ENCODE peak calls at places on chromosomes 7 and 10, in seven cellular contexts. U, L, E, M, K, F and G are unnamed samples.

GRCh38 chr10:10824611-10825148 is 193.0 kb upstream of the CELF2 start:
- DNase-seq in U (no peak), L (no peak), E (no peak), M (no peak), K (no peak), F (no peak), G (no peak)

GRCh38 chr10:70478191-70479160 is at the start of gene PALD1:
- DNase-seq in U (peak), L (peak), E (no peak), M (no peak), K (peak), F (peak), G (peak)

GRCh38 chr7:121795736-121796135 is 77.2 kb upstream of the PTPRZ1 start:
- DNase-seq in U (no peak), L (no peak), E (no peak), M (no peak), K (no peak), F (no peak), G (no peak)

GRCh38 chr7:100446040-100446439 is 9.7 kb upstream of the PPP1R35 start:
- DNase-seq in U (no peak), L (no peak), E (no peak), M (no peak), K (no peak), F (no peak), G (no peak)

GRCh38 chr7:27122075-27122910 is 8.3 kb downstream of the HOXA4 start:
- DNase-seq in U (no peak), L (no peak), E (no peak), M (peak), K (peak), F (no peak), G (no peak)

GRCh38 chr7:290554-291301 is 758 bp downstream of the FOXL3 start:
- DNase-seq in U (no peak), L (no peak), E (no peak), M (no peak), K (no peak), F (peak), G (no peak)

GRCh38 chr10:112565434-112566053 is 118.5 kb downstream of the VTI1A start:
- DNase-seq in U (peak), L (peak), E (no peak), M (peak), K (peak), F (peak), G (peak)

GRCh38 chr10:58641095-58641531 is 128.4 kb downstream of the BICC1 start:
- DNase-seq in U (peak), L (no peak), E (no peak), M (peak), K (no peak), F (peak), G (no peak)

GRCh38 chr7:79806161-79806734 is 328.4 kb upstream of the GNAI1 start:
- DNase-seq in U (peak), L (no peak), E (no peak), M (peak), K (no peak), F (no peak), G (no peak)

GRCh38 chr7:47937065-47937687 is 11.1 kb downstream of the PKD1L1 start:
- DNase-seq in U (no peak), L (no peak), E (peak), M (no peak), K (no peak), F (no peak), G (no peak)

GRCh38 chr10:85601526-85601925 is 765.1 kb downstream of the GRID1 start:
- DNase-seq in U (no peak), L (no peak), E (no peak), M (no peak), K (peak), F (no peak), G (no peak)

GRCh38 chr10:98664329-98665042 is 217.8 kb upstream of the HPS1 start:
- DNase-seq in U (peak), L (peak), E (peak), M (peak), K (peak), F (peak), G (no peak)

GRCh38 chr10:60280475-60280874 is 109.2 kb downstream of the ANK3 start:
- DNase-seq in U (no peak), L (no peak), E (no peak), M (no peak), K (no peak), F (no peak), G (no peak)

GRCh38 chr7:25456467-25457171 is 228.3 kb upstream of the NPVF start:
- DNase-seq in U (no peak), L (no peak), E (no peak), M (no peak), K (no peak), F (peak), G (no peak)

GRCh38 chr10:29957887-29958330 is 101.5 kb downstream of the JCAD start:
- DNase-seq in U (no peak), L (no peak), E (no peak), M (no peak), K (no peak), F (no peak), G (peak)

GRCh38 chr7:140672382-140673062 is at the start of gene ADCK2:
- DNase-seq in U (no peak), L (peak), E (no peak), M (no peak), K (no peak), F (peak), G (peak)

GRCh38 chr7:14688208-14688607 is 214.3 kb downstream of the DGKB start:
- DNase-seq in U (no peak), L (no peak), E (no peak), M (no peak), K (no peak), F (no peak), G (no peak)

GRCh38 chr7:33926535-33926934 is 21.2 kb downstream of the BMPER start:
- DNase-seq in U (no peak), L (no peak), E (no peak), M (no peak), K (no peak), F (no peak), G (no peak)

GRCh38 chr10:90967865-90968264 is 47.0 kb upstream of the ANKRD1 start:
- DNase-seq in U (no peak), L (no peak), E (no peak), M (peak), K (no peak), F (no peak), G (no peak)

GRCh38 chr10:90969148-90969547 is 48.3 kb upstream of the ANKRD1 start:
- DNase-seq in U (no peak), L (no peak), E (no peak), M (no peak), K (no peak), F (no peak), G (no peak)

GRCh38 chr10:90966146-90966545 is 45.3 kb upstream of the ANKRD1 start:
- DNase-seq in U (no peak), L (no peak), E (no peak), M (no peak), K (no peak), F (no peak), G (no peak)

GRCh38 chr10:90969947-90970673 is 49.2 kb upstream of the ANKRD1 start:
- DNase-seq in U (no peak), L (no peak), E (no peak), M (peak), K (peak), F (no peak), G (no peak)

DNA sequence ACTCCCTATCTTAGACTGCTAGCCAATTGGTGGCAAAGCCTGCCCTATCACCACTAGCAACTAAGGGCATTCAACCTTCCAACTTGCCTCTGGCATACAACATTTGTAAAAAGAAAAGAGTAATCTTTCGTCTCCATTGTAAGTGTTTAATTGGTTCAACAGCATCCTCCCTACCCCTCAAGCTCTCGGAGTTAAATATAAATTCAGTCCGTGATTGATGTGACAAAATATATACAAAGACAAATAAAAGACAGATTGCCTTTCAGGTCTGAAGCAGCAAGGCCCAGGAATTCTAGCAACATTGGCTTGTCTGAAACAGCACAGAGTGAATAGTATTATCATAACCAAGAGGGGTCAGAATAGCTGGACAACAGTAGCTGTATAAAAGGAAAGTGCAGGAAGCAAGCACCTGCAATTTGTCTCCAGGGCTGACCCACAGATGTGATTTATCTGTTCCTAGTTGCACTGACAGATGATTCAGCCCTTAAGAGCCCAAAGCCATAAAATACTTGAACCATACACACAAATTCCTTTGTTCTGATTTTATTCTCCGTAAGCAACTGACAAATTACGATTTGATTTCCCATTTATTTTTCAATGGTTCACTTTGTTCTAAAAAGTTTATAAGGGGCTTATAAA is 47.7 kb upstream of the ANKRD1 start:
- DNase-seq in U (no peak), L (no peak), E (no peak), M (no peak), K (no peak), F (peak), G (no peak)
- TF ChIP-seq JUND in U (no peak), L (no peak), E (no peak), M (no peak), K (no peak), F (peak), G (no peak)

DNA sequence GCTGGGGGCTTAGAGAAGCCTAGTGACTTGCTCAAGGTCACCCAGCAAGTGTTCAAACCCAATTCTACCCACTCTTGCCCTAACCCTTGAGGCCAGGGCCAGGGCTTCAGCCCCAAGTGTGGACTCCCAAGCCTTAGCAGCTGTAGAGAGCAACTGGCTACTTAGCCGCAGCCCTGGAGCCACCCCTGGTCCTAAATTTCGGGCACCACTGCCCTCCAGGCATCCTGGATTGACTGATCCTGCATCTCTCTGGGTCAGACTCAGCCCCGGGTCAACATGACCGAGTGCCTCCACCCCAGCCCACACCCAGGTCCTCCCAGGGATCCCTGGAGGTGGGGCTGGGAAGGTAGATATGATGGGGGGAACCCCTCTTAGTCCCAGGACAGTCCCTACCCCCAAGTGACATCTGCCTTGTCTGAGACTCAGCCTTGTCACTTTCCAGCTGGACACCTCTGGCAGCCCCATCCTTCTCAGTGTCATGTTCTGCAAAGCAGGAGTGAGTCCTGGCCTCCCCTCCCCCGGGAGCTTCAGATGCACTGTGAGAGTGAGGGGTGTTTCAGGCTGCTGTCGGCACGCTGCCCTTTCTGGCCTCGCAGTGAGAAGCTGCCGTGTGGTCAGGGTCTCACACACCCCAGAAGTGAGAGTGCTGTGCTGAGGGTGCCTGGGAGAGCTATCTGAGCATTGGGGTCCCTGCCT is 89.8 kb downstream of the ZMIZ1 start:
- DNase-seq in U (no peak), L (peak), E (no peak), M (no peak), K (no peak), F (peak), G (peak)
- TF ChIP-seq JUND in U (no peak), L (no peak), E (no peak), M (no peak), K (no peak), F (no peak), G (no peak)

GRCh38 chr10:69057951-69058297 is 30.0 kb upstream of the SRGN start:
- DNase-seq in U (no peak), L (peak), E (no peak), M (no peak), K (no peak), F (no peak), G (no peak)

GRCh38 chr10:69057261-69057950 is 30.5 kb upstream of the SRGN start:
- DNase-seq in U (no peak), L (no peak), E (no peak), M (peak), K (peak), F (no peak), G (no peak)

GRCh38 chr10:69064762-69065328 is 23.1 kb upstream of the SRGN start:
- DNase-seq in U (no peak), L (peak), E (no peak), M (no peak), K (no peak), F (no peak), G (no peak)

GRCh38 chr10:69060127-69060798 is 27.6 kb upstream of the SRGN start:
- DNase-seq in U (no peak), L (no peak), E (no peak), M (no peak), K (no peak), F (no peak), G (no peak)

GRCh38 chr10:69061305-69062161 is 26.4 kb upstream of the SRGN start:
- DNase-seq in U (no peak), L (peak), E (no peak), M (peak), K (no peak), F (peak), G (peak)
- TF ChIP-seq JUND in U (peak), L (peak), E (no peak), M (no peak), K (no peak), F (peak), G (no peak)

DNA sequence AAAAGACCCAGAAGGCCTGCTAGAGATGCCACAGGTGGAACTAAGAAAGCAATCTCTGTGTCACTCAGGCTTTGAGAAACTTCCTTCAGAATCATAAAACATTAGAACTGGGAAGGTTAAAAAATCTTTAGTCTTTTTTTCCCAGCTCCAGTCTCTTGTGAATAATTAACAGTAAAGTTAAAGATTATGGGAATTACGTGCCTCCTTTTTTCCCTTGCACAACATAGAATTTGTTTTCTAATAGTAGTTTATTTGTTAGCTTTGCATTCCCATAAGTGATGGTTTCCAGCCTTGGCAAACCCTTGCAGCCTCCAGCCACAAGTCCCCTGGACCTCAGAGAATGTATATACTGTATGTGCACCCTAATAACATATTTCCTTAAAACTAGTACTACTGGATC is 128.3 kb downstream of the TPST1 start:
- DNase-seq in U (no peak), L (no peak), E (no peak), M (no peak), K (no peak), F (no peak), G (no peak)
- TF ChIP-seq JUND in U (no peak), L (no peak), E (no peak), M (no peak), K (no peak), F (no peak), G (no peak)

GRCh38 chr10:43966571-43966965 is 317.9 kb upstream of the ZNF32 start:
- DNase-seq in U (no peak), L (no peak), E (no peak), M (no peak), K (no peak), F (no peak), G (no peak)
- TF ChIP-seq JUND in U (no peak), L (no peak), E (no peak), M (no peak), K (no peak), F (no peak), G (no peak)